ENCODE peak calls at places on chromosomes 3 and 15, in five cellular contexts. R is neural crest cell; B is H54; G is CD8-positive, alpha-beta memory T cell; Z is stimulated activated CD4-positive, alpha-beta T cell treated with anti-CD3 and anti-CD28 coated beads, Interleukin-1b, Interleukin-23, amount 100 ng/mL, for 24 hours. W is an unnamed sample.
A peak's percentile ranks its signal among the peaks of the same experiment; 100 is the strongest.

GRCh38 chr15:28043625-28044520 is 55.2 kb downstream of the OCA2 start:
- DNase-seq in B (no peak), Z (no peak), R (no peak), G (no peak), W (no peak)

GRCh38 chr3:136831461-136831860 is 12.5 kb downstream of the SLC35G2 start:
- DNase-seq in G (no peak), B (no peak), R (no peak), Z (no peak), W (no peak)

GRCh38 chr15:84009616-84010015 is 226.0 kb upstream of the GOLGA6L4 start:
- DNase-seq in B (no peak), G (no peak), R (no peak), Z (no peak), W (no peak)

GRCh38 chr15:39515765-39516164 is 65.1 kb upstream of the THBS1 start:
- DNase-seq in B (no peak), R (no peak), G (no peak), Z (no peak), W (no peak)

GRCh38 chr3:53844262-53845102 is 1.7 kb downstream of the CHDH start:
- DNase-seq in G (no peak), Z (no peak), R (no peak), B (no peak), W (no peak)

GRCh38 chr3:141000027-141000663 is 51.0 kb upstream of the SPSB4 start:
- DNase-seq in Z (no peak), B (peak; percentile 26), G (peak; percentile 13), R (peak; percentile 57), W (peak; percentile 74)

GRCh38 chr3:99551520-99551919 is 86.9 kb upstream of the COL8A1 start:
- DNase-seq in R (no peak), B (no peak), G (no peak), Z (no peak), W (no peak)

GRCh38 chr15:52486003-52486996 is 42.4 kb downstream of the MYO5A start:
- DNase-seq in R (peak; percentile 34), G (no peak), Z (no peak), B (no peak), W (no peak)

GRCh38 chr3:65582012-65582717 is 456.6 kb downstream of the MAGI1 start:
- DNase-seq in Z (no peak), B (no peak), R (no peak), G (no peak), W (no peak)

GRCh38 chr15:94066046-94066445 is 165.3 kb upstream of the MCTP2 start:
- DNase-seq in G (no peak), Z (no peak), R (no peak), B (no peak), W (no peak)

GRCh38 chr3:148943531-148944200 is 47.7 kb upstream of the GYG1 start:
- DNase-seq in B (peak; percentile 43), Z (no peak), G (no peak), R (no peak), W (no peak)

GRCh38 chr15:90530250-90531051 is 728 bp downstream of the CRTC3 start:
- DNase-seq in Z (peak; percentile 23), G (peak; percentile 15), R (peak; percentile 39), B (peak; percentile 36), W (peak; percentile 70)